ENCODE peak calls at places on chromosomes 11 and 22, in ten cellular contexts. L, S, P, X, K, J, Z, G, T and Q are unnamed samples. For H3K4me1 and H3K36me3, the result is how much of the 10 kb centered on the place peaks cover.

GRCh38 chr11:96088914-96089313 is 165.0 kb upstream of the MTMR2 start:
- DNase-seq in T (no peak), J (no peak), G (no peak), S (no peak), K (no peak), X (no peak), P (no peak), L (no peak), Z (no peak), Q (no peak)

GRCh38 chr22:31199187-31199586 is 12.9 kb upstream of the LIMK2 start:
- DNase-seq in K (no peak), P (no peak), L (no peak), S (no peak), G (no peak), J (no peak), T (no peak), X (no peak), Z (no peak), Q (no peak)

GRCh38 chr11:102313225-102313940 is 3.9 kb upstream of the BIRC3 start:
- DNase-seq in S (no peak), G (peak), K (no peak), T (no peak), L (no peak), X (no peak), J (no peak), P (no peak), Z (no peak), Q (no peak)

GRCh38 chr11:119446434-119446833 is 23.5 kb upstream of the THY1 start:
- DNase-seq in T (no peak), S (no peak), P (no peak), K (no peak), X (no peak), J (no peak), Z (no peak), G (no peak), L (no peak), Q (peak)

GRCh38 chr11:128765571-128766530 is 72.0 kb downstream of the FLI1 start:
- DNase-seq in J (no peak), X (peak), G (no peak), K (no peak), T (no peak), L (no peak), S (no peak), Z (no peak), P (no peak), Q (no peak)

GRCh38 chr11:126861796-126862195 is 138.8 kb downstream of the KIRREL3 start:
- DNase-seq in T (no peak), J (no peak), Z (no peak), S (no peak), L (no peak), X (no peak), P (no peak), K (no peak), G (no peak), Q (no peak)

GRCh38 chr11:122046846-122047245 is 69.2 kb downstream of the BLID start:
- DNase-seq in X (no peak), L (no peak), S (no peak), Z (no peak), P (no peak), T (no peak), J (no peak), K (no peak), G (no peak), Q (no peak)

GRCh38 chr11:93467054-93467453 is 76.1 kb downstream of the SMCO4 start:
- DNase-seq in J (no peak), L (no peak), Z (no peak), G (no peak), K (no peak), T (no peak), X (no peak), S (no peak), P (no peak), Q (no peak)

GRCh38 chr22:44185237-44186120 is 4.8 kb downstream of the PARVG start:
- DNase-seq in P (no peak), T (no peak), J (no peak), L (no peak), K (no peak), Z (peak), X (no peak), S (no peak), G (no peak), Q (no peak)

GRCh38 chr11:2376751-2377451 is at the start of gene CD81:
- DNase-seq in J (peak), P (peak), X (peak), Z (no peak), G (peak), T (peak), K (no peak), L (no peak), S (peak), Q (peak)

GRCh38 chr11:102633385-102634026 is 8.4 kb upstream of the MMP20 start:
- DNase-seq in K (no peak), L (no peak), X (no peak), P (no peak), G (no peak), J (no peak), Z (no peak), S (no peak), T (no peak), Q (peak)

GRCh38 chr11:92240946-92241345 is 16.3 kb downstream of the FAT3 start:
- DNase-seq in P (no peak), L (no peak), X (no peak), J (no peak), Z (no peak), T (no peak), G (no peak), S (no peak), K (no peak), Q (no peak)

GRCh38 chr22:50587407-50587806 is 4.8 kb upstream of the CHKB start:
- DNase-seq in X (no peak), T (no peak), L (no peak), Z (no peak), S (no peak), G (no peak), K (no peak), P (no peak), J (no peak), Q (no peak)

GRCh38 chr11:87719311-87720073 is 455.8 kb downstream of the RAB38 start:
- DNase-seq in K (no peak), T (no peak), P (no peak), L (no peak), X (no peak), J (no peak), G (no peak), S (no peak), Z (no peak), Q (no peak)

GRCh38 chr22:18045794-18046193 is 21.4 kb upstream of the MICAL3 start:
- DNase-seq in X (no peak), L (no peak), G (no peak), Z (no peak), S (no peak), T (no peak), P (no peak), K (no peak), J (no peak), Q (no peak)

GRCh38 chr22:20268350-20269012 is 363 bp upstream of the RTN4R start:
- DNase-seq in T (peak), G (peak), S (peak), K (no peak), L (no peak), P (peak), X (peak), Z (no peak), J (peak), Q (peak)

GRCh38 chr11:103730151-103730940 is 306.1 kb upstream of the DDI1 start:
- DNase-seq in G (no peak), T (no peak), Z (no peak), S (no peak), X (no peak), K (no peak), J (no peak), P (no peak), L (no peak), Q (no peak)

GRCh38 chr11:1435820-1436467 is 46.2 kb downstream of the BRSK2 start:
- DNase-seq in J (no peak), P (no peak), X (peak), Z (no peak), L (no peak), G (peak), K (no peak), S (peak), T (no peak), Q (no peak)

GRCh38 chr11:59666969-59667368 is 1.9 kb downstream of the PATL1 start:
- DNase-seq in K (no peak), L (no peak), T (no peak), P (no peak), S (no peak), G (no peak), X (no peak), J (no peak), Z (no peak), Q (no peak)

GRCh38 chr22:27616033-27616432 is 185.5 kb downstream of the MN1 start:
- DNase-seq in S (no peak), X (no peak), T (no peak), P (no peak), L (no peak), J (no peak), Z (no peak), G (no peak), K (no peak), Q (no peak)

GRCh38 chr22:35299217-35299716 is 427 bp upstream of the TOM1 start:
- DNase-seq in G (peak), S (no peak), Z (no peak), L (peak), X (peak), J (no peak), T (no peak), P (no peak), K (no peak), Q (no peak)

GRCh38 chr11:130427581-130428211 is 713 bp downstream of the ADAMTS8 start:
- DNase-seq in P (no peak), Z (peak), S (peak), G (no peak), J (no peak), K (no peak), L (no peak), X (peak), T (no peak), Q (no peak)

GRCh38 chr11:119919656-119920055 is 190.7 kb upstream of the NECTIN1 start:
- DNase-seq in P (no peak), X (no peak), J (no peak), S (no peak), K (no peak), G (no peak), L (no peak), Z (no peak), T (no peak), Q (no peak)

GRCh38 chr11:77411238-77411637 is 62.7 kb downstream of the PAK1 start:
- DNase-seq in X (no peak), G (no peak), P (no peak), Z (peak), J (peak), T (no peak), K (peak), L (no peak), S (peak), Q (peak)

GRCh38 chr11:69443968-69444364 is 37.5 kb upstream of the LINC01488 start:
- DNase-seq in L (no peak), X (no peak), Z (no peak), T (no peak), S (no peak), K (no peak), J (no peak), G (no peak), P (no peak), Q (no peak)

GRCh38 chr11:32213223-32213622 is 122.3 kb downstream of the RCN1 start:
- DNase-seq in X (no peak), S (no peak), Z (no peak), T (no peak), K (no peak), P (no peak), L (no peak), J (no peak), G (no peak), Q (no peak)

GRCh38 chr11:65850217-65851082 is 7.5 kb downstream of the CFL1 start:
- DNase-seq in P (no peak), K (no peak), J (no peak), G (no peak), T (no peak), X (peak), Z (peak), L (no peak), S (no peak), Q (no peak)

GRCh38 chr11:17352925-17353227 is 1.3 kb downstream of the NCR3LG1 start:
- DNase-seq in P (peak), S (peak), X (peak), L (no peak), K (no peak), G (peak), T (peak), J (peak), Z (peak), Q (peak)

GRCh38 chr11:132595711-132596111 is 936.6 kb downstream of the OPCML start:
- DNase-seq in K (no peak), J (no peak), X (peak), T (peak), S (peak), P (no peak), L (no peak), G (no peak), Z (no peak), Q (no peak)

GRCh38 chr11:94876645-94877445 is 96.5 kb downstream of the CWC15 start:
- DNase-seq in X (no peak), Z (peak), L (peak), J (peak), T (no peak), S (peak), K (peak), G (no peak), P (peak), Q (peak)

GRCh38 chr22:50545522-50546325 is at the start of gene KLHDC7B:
- DNase-seq in G (no peak), T (no peak), S (no peak), J (no peak), K (no peak), P (no peak), Z (no peak), L (no peak), X (peak), Q (no peak)

GRCh38 chr11:64094463-64095223 is 58.9 kb downstream of the FLRT1 start:
- DNase-seq in S (no peak), K (no peak), T (no peak), P (no peak), X (no peak), J (no peak), L (no peak), G (no peak), Z (peak), Q (no peak)

GRCh38 chr22:28027453-28028448 is 108.7 kb upstream of the PITPNB start:
- DNase-seq in S (no peak), K (peak), T (no peak), P (no peak), Z (peak), J (no peak), X (peak), G (no peak), L (peak), Q (peak)

GRCh38 chr11:64794526-64794925 is 8.5 kb downstream of the MAP4K2 start:
- DNase-seq in L (no peak), T (no peak), J (no peak), K (no peak), G (no peak), P (no peak), S (no peak), X (no peak), Z (no peak), Q (no peak)

GRCh38 chr22:46578824-46579561 is 41.2 kb upstream of the GRAMD4 start:
- DNase-seq in K (peak), Z (peak), P (peak), G (no peak), T (peak), X (peak), J (peak), S (no peak), L (no peak), Q (no peak)

GRCh38 chr11:130022799-130023198 is 20.2 kb upstream of the PRDM10 start:
- DNase-seq in S (no peak), Z (no peak), T (no peak), J (no peak), G (peak), L (no peak), X (no peak), K (no peak), P (no peak), Q (no peak)

GRCh38 chr11:64165842-64166635 is at the start of gene MACROD1:
- DNase-seq in P (peak), S (peak), T (peak), L (peak), J (peak), Z (peak), G (peak), K (peak), X (peak), Q (peak)

GRCh38 chr11:41250408-41250807 is 209.0 kb downstream of the LRRC4C start:
- DNase-seq in J (no peak), T (no peak), G (no peak), S (no peak), Z (no peak), K (no peak), L (no peak), P (no peak), X (no peak), Q (no peak)

GRCh38 chr11:98110030-98110429 is 910.7 kb upstream of the CNTN5 start:
- DNase-seq in S (no peak), K (no peak), Z (no peak), X (no peak), J (no peak), G (no peak), L (no peak), T (no peak), P (no peak), Q (no peak)

GRCh38 chr22:36918730-36919129 is 5.3 kb downstream of the CSF2RB start:
- DNase-seq in P (no peak), S (no peak), K (no peak), X (no peak), J (no peak), Z (no peak), T (no peak), L (no peak), G (no peak), Q (no peak)
- H3K4me1 ChIP-seq in P (under half), S (under half), K (under half), X (under half), J (under half), Z (under half), T (under half), L (under half), G (under half), Q (under half)

DNA sequence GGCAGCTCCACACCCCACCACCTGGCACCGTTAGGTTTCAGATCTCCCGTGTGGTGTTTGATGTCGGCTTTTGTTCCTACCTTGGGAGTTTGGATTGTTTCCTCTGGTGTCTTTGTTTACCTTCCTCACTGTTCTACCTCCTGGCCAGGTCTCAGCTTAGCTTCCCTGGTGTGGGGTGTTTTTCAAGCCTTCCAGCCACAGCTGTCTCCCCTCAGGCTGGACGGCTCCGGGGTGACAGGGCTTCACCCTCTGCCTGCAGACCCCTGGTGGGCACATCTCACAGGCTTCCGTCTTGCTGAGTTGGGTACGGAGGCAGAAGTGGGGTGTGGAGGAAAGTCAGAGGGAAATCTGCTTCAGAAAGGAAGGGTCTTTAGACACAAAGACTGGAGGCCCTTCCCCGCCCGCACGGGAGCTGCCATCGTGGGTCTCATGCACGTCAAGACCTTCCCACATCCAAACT is 59.6 kb upstream of the EMID1 start:
- DNase-seq in S (no peak), X (no peak), G (no peak), Z (peak), P (no peak), T (peak), J (no peak), K (no peak), L (no peak), Q (no peak)
- H3K36me3 ChIP-seq in S (under half), X (under half), G (under half), Z (under half), P (under half), T (half or more), J (under half), K (under half), L (under half), Q (under half)

DNA sequence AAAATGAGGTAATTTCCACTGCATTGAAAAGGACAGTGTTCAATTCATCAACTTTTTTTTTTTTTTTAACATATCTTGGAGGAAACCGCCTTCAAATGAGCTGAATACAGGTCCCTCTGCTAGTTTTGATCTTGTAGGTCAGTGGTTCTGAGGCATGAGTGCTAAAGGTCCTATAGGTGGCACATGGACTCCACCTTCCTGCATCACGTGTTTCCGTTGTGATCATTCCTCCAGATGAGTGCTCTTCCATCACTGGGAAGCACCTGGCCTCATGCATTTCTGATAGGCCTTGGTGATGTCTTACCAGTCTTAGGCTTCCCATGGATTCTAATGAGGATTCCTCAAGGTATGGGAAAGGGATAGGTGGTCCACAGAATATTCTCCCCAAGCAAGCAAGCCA is 37.8 kb downstream of the FDX1 start:
- DNase-seq in X (no peak), S (no peak), J (no peak), T (no peak), K (no peak), Z (no peak), L (no peak), P (no peak), G (no peak), Q (no peak)
- TF ChIP-seq CTCF in X (no peak), S (no peak), J (no peak), T (no peak), K (no peak), Z (no peak), L (no peak), P (no peak), G (no peak), Q (no peak)

GRCh38 chr22:23287136-23288095 is 107.1 kb downstream of the BCR start:
- DNase-seq in J (no peak), S (no peak), K (no peak), T (no peak), X (no peak), P (no peak), Z (no peak), L (no peak), G (no peak), Q (no peak)
- H3K4me1 ChIP-seq in J (under half), S (under half), K (under half), T (under half), X (under half), P (under half), Z (under half), L (under half), G (under half), Q (under half)

GRCh38 chr11:82929121-82929520 is 27.6 kb downstream of the DDIAS start:
- DNase-seq in T (no peak), G (no peak), S (no peak), Z (no peak), X (no peak), L (no peak), P (no peak), J (no peak), K (no peak), Q (no peak)
- H3K36me3 ChIP-seq in T (under half), G (half or more), S (under half), Z (under half), X (under half), L (under half), P (under half), J (under half), K (under half), Q (under half)

GRCh38 chr11:80937831-80938230 is 1497.0 kb upstream of the TENM4 start:
- DNase-seq in S (no peak), Z (no peak), P (no peak), T (no peak), G (no peak), X (no peak), K (no peak), L (no peak), J (no peak), Q (no peak)
- TF ChIP-seq CTCF in S (no peak), Z (no peak), P (no peak), T (no peak), G (no peak), X (no peak), K (no peak), L (no peak), J (no peak), Q (no peak)